ENCODE peak calls at places on chromosomes 13 and 19, in nine cellular contexts. One of them, this sample, is unnamed.

GRCh38 chr13:73090116-73090811 is 31.5 kb downstream of the KLF5 start:
- ATAC-seq in DND-41: peak
- ATAC-seq in activated CD8-positive, alpha-beta T cell treated with anti-CD3 and anti-CD28 coated beads, Interleukin-2, amount 10 ng/mL, durations not matched to agents 7 days and 5 days: peak
- ATAC-seq in heart left ventricle: no peak
- ATAC-seq in activated T-cell treated with anti-CD3 and anti-CD28 coated beads, Interleukin-2, amount 50 U/mL, for 4 hours: no peak
- ATAC-seq in pancreas: peak
- ATAC-seq in psoas muscle: no peak
- ATAC-seq in stimulated activated naive CD8-positive, alpha-beta T cell treated with anti-CD3 and anti-CD28 coated beads, Interleukin-15, amount 100 ng/mL, for 72 hours: no peak
- ATAC-seq in Right ventricle myocardium inferior: no peak
- ATAC-seq in this sample: no peak

GRCh38 chr19:51807111-51807701 is 12.2 kb downstream of the FPR3 start:
- ATAC-seq in DND-41: peak
- ATAC-seq in Right ventricle myocardium inferior: no peak
- ATAC-seq in activated T-cell treated with anti-CD3 and anti-CD28 coated beads, Interleukin-2, amount 50 U/mL, for 4 hours: no peak
- ATAC-seq in stimulated activated naive CD8-positive, alpha-beta T cell treated with anti-CD3 and anti-CD28 coated beads, Interleukin-15, amount 100 ng/mL, for 72 hours: no peak
- ATAC-seq in activated CD8-positive, alpha-beta T cell treated with anti-CD3 and anti-CD28 coated beads, Interleukin-2, amount 10 ng/mL, durations not matched to agents 7 days and 5 days: no peak
- ATAC-seq in pancreas: peak
- ATAC-seq in psoas muscle: no peak
- ATAC-seq in heart left ventricle: no peak
- ATAC-seq in this sample: no peak

GRCh38 chr19:30277941-30278881 is 94.0 kb upstream of the ZNF536 start:
- ATAC-seq in DND-41: no peak
- ATAC-seq in heart left ventricle: peak
- ATAC-seq in activated CD8-positive, alpha-beta T cell treated with anti-CD3 and anti-CD28 coated beads, Interleukin-2, amount 10 ng/mL, durations not matched to agents 7 days and 5 days: no peak
- ATAC-seq in stimulated activated naive CD8-positive, alpha-beta T cell treated with anti-CD3 and anti-CD28 coated beads, Interleukin-15, amount 100 ng/mL, for 72 hours: no peak
- ATAC-seq in pancreas: no peak
- ATAC-seq in Right ventricle myocardium inferior: no peak
- ATAC-seq in activated T-cell treated with anti-CD3 and anti-CD28 coated beads, Interleukin-2, amount 50 U/mL, for 4 hours: no peak
- ATAC-seq in psoas muscle: no peak
- ATAC-seq in this sample: no peak

GRCh38 chr13:103328899-103329298 is 262.7 kb upstream of the SLC10A2 start:
- ATAC-seq in activated CD8-positive, alpha-beta T cell treated with anti-CD3 and anti-CD28 coated beads, Interleukin-2, amount 10 ng/mL, durations not matched to agents 7 days and 5 days: no peak
- ATAC-seq in pancreas: no peak
- ATAC-seq in stimulated activated naive CD8-positive, alpha-beta T cell treated with anti-CD3 and anti-CD28 coated beads, Interleukin-15, amount 100 ng/mL, for 72 hours: no peak
- ATAC-seq in heart left ventricle: no peak
- ATAC-seq in DND-41: no peak
- ATAC-seq in psoas muscle: no peak
- ATAC-seq in activated T-cell treated with anti-CD3 and anti-CD28 coated beads, Interleukin-2, amount 50 U/mL, for 4 hours: no peak
- ATAC-seq in Right ventricle myocardium inferior: no peak
- ATAC-seq in this sample: no peak

GRCh38 chr13:38606697-38607096 is 80.2 kb upstream of the FREM2 start:
- ATAC-seq in activated CD8-positive, alpha-beta T cell treated with anti-CD3 and anti-CD28 coated beads, Interleukin-2, amount 10 ng/mL, durations not matched to agents 7 days and 5 days: no peak
- ATAC-seq in DND-41: no peak
- ATAC-seq in activated T-cell treated with anti-CD3 and anti-CD28 coated beads, Interleukin-2, amount 50 U/mL, for 4 hours: no peak
- ATAC-seq in Right ventricle myocardium inferior: no peak
- ATAC-seq in pancreas: no peak
- ATAC-seq in psoas muscle: no peak
- ATAC-seq in heart left ventricle: no peak
- ATAC-seq in stimulated activated naive CD8-positive, alpha-beta T cell treated with anti-CD3 and anti-CD28 coated beads, Interleukin-15, amount 100 ng/mL, for 72 hours: no peak
- ATAC-seq in this sample: no peak

GRCh38 chr19:55383789-55384575 is at the start of gene TMEM238:
- ATAC-seq in activated CD8-positive, alpha-beta T cell treated with anti-CD3 and anti-CD28 coated beads, Interleukin-2, amount 10 ng/mL, durations not matched to agents 7 days and 5 days: peak
- ATAC-seq in Right ventricle myocardium inferior: no peak
- ATAC-seq in DND-41: no peak
- ATAC-seq in activated T-cell treated with anti-CD3 and anti-CD28 coated beads, Interleukin-2, amount 50 U/mL, for 4 hours: peak
- ATAC-seq in heart left ventricle: peak
- ATAC-seq in psoas muscle: peak
- ATAC-seq in pancreas: peak
- ATAC-seq in stimulated activated naive CD8-positive, alpha-beta T cell treated with anti-CD3 and anti-CD28 coated beads, Interleukin-15, amount 100 ng/mL, for 72 hours: peak
- ATAC-seq in this sample: peak

GRCh38 chr13:27918041-27918917 is 1.5 kb upstream of the PDX1 start:
- ATAC-seq in DND-41: no peak
- ATAC-seq in heart left ventricle: no peak
- ATAC-seq in psoas muscle: no peak
- ATAC-seq in pancreas: peak
- ATAC-seq in activated T-cell treated with anti-CD3 and anti-CD28 coated beads, Interleukin-2, amount 50 U/mL, for 4 hours: no peak
- ATAC-seq in Right ventricle myocardium inferior: no peak
- ATAC-seq in stimulated activated naive CD8-positive, alpha-beta T cell treated with anti-CD3 and anti-CD28 coated beads, Interleukin-15, amount 100 ng/mL, for 72 hours: no peak
- ATAC-seq in activated CD8-positive, alpha-beta T cell treated with anti-CD3 and anti-CD28 coated beads, Interleukin-2, amount 10 ng/mL, durations not matched to agents 7 days and 5 days: no peak
- ATAC-seq in this sample: no peak

GRCh38 chr13:94112227-94112626 is 367.3 kb downstream of the DCT start:
- ATAC-seq in activated T-cell treated with anti-CD3 and anti-CD28 coated beads, Interleukin-2, amount 50 U/mL, for 4 hours: no peak
- ATAC-seq in heart left ventricle: peak
- ATAC-seq in activated CD8-positive, alpha-beta T cell treated with anti-CD3 and anti-CD28 coated beads, Interleukin-2, amount 10 ng/mL, durations not matched to agents 7 days and 5 days: no peak
- ATAC-seq in psoas muscle: no peak
- ATAC-seq in pancreas: peak
- ATAC-seq in stimulated activated naive CD8-positive, alpha-beta T cell treated with anti-CD3 and anti-CD28 coated beads, Interleukin-15, amount 100 ng/mL, for 72 hours: no peak
- ATAC-seq in DND-41: no peak
- ATAC-seq in Right ventricle myocardium inferior: peak
- ATAC-seq in this sample: no peak

GRCh38 chr19:30888937-30889336 is 460.3 kb downstream of the TSHZ3 start:
- ATAC-seq in activated T-cell treated with anti-CD3 and anti-CD28 coated beads, Interleukin-2, amount 50 U/mL, for 4 hours: no peak
- ATAC-seq in psoas muscle: no peak
- ATAC-seq in pancreas: no peak
- ATAC-seq in stimulated activated naive CD8-positive, alpha-beta T cell treated with anti-CD3 and anti-CD28 coated beads, Interleukin-15, amount 100 ng/mL, for 72 hours: no peak
- ATAC-seq in activated CD8-positive, alpha-beta T cell treated with anti-CD3 and anti-CD28 coated beads, Interleukin-2, amount 10 ng/mL, durations not matched to agents 7 days and 5 days: no peak
- ATAC-seq in heart left ventricle: no peak
- ATAC-seq in Right ventricle myocardium inferior: no peak
- ATAC-seq in DND-41: no peak
- ATAC-seq in this sample: no peak

GRCh38 chr13:48578516-48579166 is 45.8 kb upstream of the RCBTB2 start:
- ATAC-seq in psoas muscle: no peak
- ATAC-seq in pancreas: peak
- ATAC-seq in Right ventricle myocardium inferior: peak
- ATAC-seq in DND-41: no peak
- ATAC-seq in activated T-cell treated with anti-CD3 and anti-CD28 coated beads, Interleukin-2, amount 50 U/mL, for 4 hours: no peak
- ATAC-seq in heart left ventricle: peak
- ATAC-seq in activated CD8-positive, alpha-beta T cell treated with anti-CD3 and anti-CD28 coated beads, Interleukin-2, amount 10 ng/mL, durations not matched to agents 7 days and 5 days: no peak
- ATAC-seq in stimulated activated naive CD8-positive, alpha-beta T cell treated with anti-CD3 and anti-CD28 coated beads, Interleukin-15, amount 100 ng/mL, for 72 hours: no peak
- ATAC-seq in this sample: no peak

This sample was measured in gastroesophageal sphincter.